ENCODE peak calls at places on chromosomes 12 and 14, in four cellular contexts. One of them, this sample, is unnamed.

GRCh38 chr12:23757541-23757962 is 191.9 kb downstream of the SOX5 start:
- DNase-seq in A549: no peak
- DNase-seq in stimulated activated CD8-positive, alpha-beta memory T cell treated with anti-CD3 and anti-CD28 coated beads, Interleukin-4, amount 100 ng/mL, for 1 hour: no peak
- DNase-seq in T-helper 2 cell: no peak
- DNase-seq in this sample: no peak

GRCh38 chr14:21486640-21487087 is 9.7 kb downstream of the TOX4 start:
- DNase-seq in A549: no peak
- DNase-seq in T-helper 2 cell: no peak
- DNase-seq in stimulated activated CD8-positive, alpha-beta memory T cell treated with anti-CD3 and anti-CD28 coated beads, Interleukin-4, amount 100 ng/mL, for 1 hour: no peak
- DNase-seq in this sample: no peak

GRCh38 chr14:64089920-64090319 is 204.3 kb downstream of the ESR2 start:
- DNase-seq in stimulated activated CD8-positive, alpha-beta memory T cell treated with anti-CD3 and anti-CD28 coated beads, Interleukin-4, amount 100 ng/mL, for 1 hour: no peak
- DNase-seq in A549: no peak
- DNase-seq in T-helper 2 cell: no peak
- DNase-seq in this sample: no peak

GRCh38 chr14:30680036-30680435 is 57.9 kb downstream of the SCFD1 start:
- DNase-seq in T-helper 2 cell: no peak
- DNase-seq in stimulated activated CD8-positive, alpha-beta memory T cell treated with anti-CD3 and anti-CD28 coated beads, Interleukin-4, amount 100 ng/mL, for 1 hour: no peak
- DNase-seq in A549: no peak
- DNase-seq in this sample: no peak

GRCh38 chr14:22304324-22304723 is 284.7 kb downstream of the DAD1 start:
- DNase-seq in A549: no peak
- DNase-seq in T-helper 2 cell: no peak
- DNase-seq in stimulated activated CD8-positive, alpha-beta memory T cell treated with anti-CD3 and anti-CD28 coated beads, Interleukin-4, amount 100 ng/mL, for 1 hour: no peak
- DNase-seq in this sample: no peak

GRCh38 chr12:65962921-65963883 is 138.9 kb downstream of the HMGA2 start:
- DNase-seq in T-helper 2 cell: no peak
- DNase-seq in stimulated activated CD8-positive, alpha-beta memory T cell treated with anti-CD3 and anti-CD28 coated beads, Interleukin-4, amount 100 ng/mL, for 1 hour: no peak
- DNase-seq in A549: no peak
- DNase-seq in this sample: peak; percentile 5

GRCh38 chr12:120262852-120263724 is 2.4 kb downstream of the PXN start:
- DNase-seq in A549: no peak
- DNase-seq in T-helper 2 cell: no peak
- DNase-seq in stimulated activated CD8-positive, alpha-beta memory T cell treated with anti-CD3 and anti-CD28 coated beads, Interleukin-4, amount 100 ng/mL, for 1 hour: no peak
- DNase-seq in this sample: no peak

GRCh38 chr14:36676236-36676635 is 14.6 kb downstream of the PAX9 start:
- DNase-seq in A549: no peak
- DNase-seq in T-helper 2 cell: no peak
- DNase-seq in stimulated activated CD8-positive, alpha-beta memory T cell treated with anti-CD3 and anti-CD28 coated beads, Interleukin-4, amount 100 ng/mL, for 1 hour: no peak
- DNase-seq in this sample: no peak

GRCh38 chr12:52380271-52380694 is 5.2 kb downstream of the KRT84 start:
- DNase-seq in T-helper 2 cell: no peak
- DNase-seq in stimulated activated CD8-positive, alpha-beta memory T cell treated with anti-CD3 and anti-CD28 coated beads, Interleukin-4, amount 100 ng/mL, for 1 hour: no peak
- DNase-seq in A549: peak; percentile 52
- DNase-seq in this sample: peak; percentile 53

GRCh38 chr12:128078311-128078851 is 188.6 kb upstream of the TMEM132C start:
- DNase-seq in A549: no peak
- DNase-seq in stimulated activated CD8-positive, alpha-beta memory T cell treated with anti-CD3 and anti-CD28 coated beads, Interleukin-4, amount 100 ng/mL, for 1 hour: no peak
- DNase-seq in T-helper 2 cell: no peak
- DNase-seq in this sample: no peak

GRCh38 chr14:52052289-52052943 is 16.4 kb downstream of the NID2 start:
- DNase-seq in T-helper 2 cell: no peak
- DNase-seq in stimulated activated CD8-positive, alpha-beta memory T cell treated with anti-CD3 and anti-CD28 coated beads, Interleukin-4, amount 100 ng/mL, for 1 hour: no peak
- DNase-seq in A549: no peak
- DNase-seq in this sample: no peak

GRCh38 chr14:32561520-32561919 is 232.4 kb downstream of the AKAP6 start:
- DNase-seq in T-helper 2 cell: no peak
- DNase-seq in stimulated activated CD8-positive, alpha-beta memory T cell treated with anti-CD3 and anti-CD28 coated beads, Interleukin-4, amount 100 ng/mL, for 1 hour: no peak
- DNase-seq in A549: no peak
- DNase-seq in this sample: no peak

GRCh38 chr12:88855301-88855700 is 275.0 kb upstream of the KITLG start:
- DNase-seq in stimulated activated CD8-positive, alpha-beta memory T cell treated with anti-CD3 and anti-CD28 coated beads, Interleukin-4, amount 100 ng/mL, for 1 hour: no peak
- DNase-seq in T-helper 2 cell: no peak
- DNase-seq in A549: no peak
- DNase-seq in this sample: no peak

GRCh38 chr12:103751600-103751999 is 89.4 kb downstream of the NT5DC3 start:
- DNase-seq in A549: no peak
- DNase-seq in stimulated activated CD8-positive, alpha-beta memory T cell treated with anti-CD3 and anti-CD28 coated beads, Interleukin-4, amount 100 ng/mL, for 1 hour: no peak
- DNase-seq in T-helper 2 cell: no peak
- DNase-seq in this sample: no peak

GRCh38 chr12:1523558-1524050 is 70.8 kb downstream of the FBXL14 start:
- DNase-seq in A549: no peak
- DNase-seq in T-helper 2 cell: no peak
- DNase-seq in stimulated activated CD8-positive, alpha-beta memory T cell treated with anti-CD3 and anti-CD28 coated beads, Interleukin-4, amount 100 ng/mL, for 1 hour: no peak
- DNase-seq in this sample: no peak

This sample was measured in SK-N-SH.